ENCODE peak calls at places on chromosomes 12 and 14, in ten cellular contexts. One of them, this sample, is unnamed.

GRCh38 chr12:58888131-58888783 is 32.0 kb downstream of the LRIG3 start:
- DNase-seq in naive thymus-derived CD4-positive, alpha-beta T cell: no peak
- DNase-seq in brain microvascular endothelial cell: peak
- DNase-seq in MM.1S: no peak
- DNase-seq in tibial nerve: no peak
- DNase-seq in A549: no peak
- DNase-seq in GM12878: no peak
- DNase-seq in heart right ventricle: peak
- DNase-seq in ovary: peak
- DNase-seq in kidney: peak
- DNase-seq in this sample: peak

GRCh38 chr12:53096089-53096741 is 1.3 kb upstream of the IGFBP6 start:
- DNase-seq in GM12878: no peak
- DNase-seq in ovary: peak
- DNase-seq in MM.1S: no peak
- DNase-seq in A549: no peak
- DNase-seq in naive thymus-derived CD4-positive, alpha-beta T cell: no peak
- DNase-seq in heart right ventricle: peak
- DNase-seq in tibial nerve: peak
- DNase-seq in brain microvascular endothelial cell: peak
- DNase-seq in kidney: peak
- DNase-seq in this sample: no peak

GRCh38 chr12:7788316-7788689 is 899 bp upstream of the NANOG start:
- DNase-seq in brain microvascular endothelial cell: no peak
- DNase-seq in GM12878: no peak
- DNase-seq in kidney: no peak
- DNase-seq in tibial nerve: no peak
- DNase-seq in A549: no peak
- DNase-seq in naive thymus-derived CD4-positive, alpha-beta T cell: no peak
- DNase-seq in heart right ventricle: no peak
- DNase-seq in ovary: no peak
- DNase-seq in MM.1S: no peak
- DNase-seq in this sample: no peak

GRCh38 chr12:49279706-49280159 is 14.9 kb downstream of the TUBA1C start:
- DNase-seq in GM12878: no peak
- DNase-seq in ovary: no peak
- DNase-seq in brain microvascular endothelial cell: no peak
- DNase-seq in kidney: no peak
- DNase-seq in naive thymus-derived CD4-positive, alpha-beta T cell: no peak
- DNase-seq in heart right ventricle: no peak
- DNase-seq in tibial nerve: no peak
- DNase-seq in A549: no peak
- DNase-seq in MM.1S: no peak
- DNase-seq in this sample: no peak

GRCh38 chr12:98894412-98895085 is 249.5 kb downstream of the APAF1 start:
- DNase-seq in kidney: no peak
- DNase-seq in tibial nerve: no peak
- DNase-seq in A549: no peak
- DNase-seq in GM12878: no peak
- DNase-seq in MM.1S: no peak
- DNase-seq in brain microvascular endothelial cell: no peak
- DNase-seq in naive thymus-derived CD4-positive, alpha-beta T cell: no peak
- DNase-seq in heart right ventricle: no peak
- DNase-seq in ovary: peak
- DNase-seq in this sample: peak

GRCh38 chr14:67846029-67846610 is 26.5 kb downstream of the RAD51B start:
- DNase-seq in tibial nerve: no peak
- DNase-seq in brain microvascular endothelial cell: no peak
- DNase-seq in A549: no peak
- DNase-seq in GM12878: no peak
- DNase-seq in kidney: no peak
- DNase-seq in heart right ventricle: no peak
- DNase-seq in naive thymus-derived CD4-positive, alpha-beta T cell: no peak
- DNase-seq in ovary: no peak
- DNase-seq in MM.1S: no peak
- DNase-seq in this sample: no peak

GRCh38 chr12:45350861-45351260 is 135.0 kb downstream of the ANO6 start:
- DNase-seq in kidney: no peak
- DNase-seq in tibial nerve: no peak
- DNase-seq in MM.1S: no peak
- DNase-seq in A549: no peak
- DNase-seq in ovary: no peak
- DNase-seq in GM12878: no peak
- DNase-seq in heart right ventricle: no peak
- DNase-seq in naive thymus-derived CD4-positive, alpha-beta T cell: no peak
- DNase-seq in brain microvascular endothelial cell: no peak
- DNase-seq in this sample: no peak

GRCh38 chr12:3564861-3565260 is 73.9 kb downstream of the PRMT8 start:
- DNase-seq in tibial nerve: no peak
- DNase-seq in kidney: no peak
- DNase-seq in A549: no peak
- DNase-seq in GM12878: no peak
- DNase-seq in brain microvascular endothelial cell: no peak
- DNase-seq in MM.1S: no peak
- DNase-seq in heart right ventricle: no peak
- DNase-seq in naive thymus-derived CD4-positive, alpha-beta T cell: no peak
- DNase-seq in ovary: no peak
- DNase-seq in this sample: no peak

GRCh38 chr12:104372048-104372720 is 68.6 kb downstream of the EID3 start:
- DNase-seq in naive thymus-derived CD4-positive, alpha-beta T cell: no peak
- DNase-seq in GM12878: no peak
- DNase-seq in tibial nerve: no peak
- DNase-seq in kidney: no peak
- DNase-seq in A549: no peak
- DNase-seq in ovary: no peak
- DNase-seq in MM.1S: no peak
- DNase-seq in brain microvascular endothelial cell: no peak
- DNase-seq in heart right ventricle: no peak
- DNase-seq in this sample: no peak

GRCh38 chr12:43676183-43676813 is 82.3 kb downstream of the PUS7L start:
- DNase-seq in tibial nerve: no peak
- DNase-seq in heart right ventricle: no peak
- DNase-seq in MM.1S: peak
- DNase-seq in A549: peak
- DNase-seq in naive thymus-derived CD4-positive, alpha-beta T cell: no peak
- DNase-seq in GM12878: peak
- DNase-seq in brain microvascular endothelial cell: no peak
- DNase-seq in ovary: no peak
- DNase-seq in kidney: no peak
- DNase-seq in this sample: peak

GRCh38 chr12:110995016-110995415 is 74.6 kb upstream of the MYL2 start:
- DNase-seq in tibial nerve: no peak
- DNase-seq in ovary: no peak
- DNase-seq in heart right ventricle: peak
- DNase-seq in GM12878: no peak
- DNase-seq in brain microvascular endothelial cell: no peak
- DNase-seq in A549: no peak
- DNase-seq in MM.1S: no peak
- DNase-seq in kidney: no peak
- DNase-seq in naive thymus-derived CD4-positive, alpha-beta T cell: no peak
- DNase-seq in this sample: peak

GRCh38 chr12:21882635-21883034 is 58.6 kb downstream of the ABCC9 start:
- DNase-seq in naive thymus-derived CD4-positive, alpha-beta T cell: no peak
- DNase-seq in ovary: peak
- DNase-seq in tibial nerve: no peak
- DNase-seq in brain microvascular endothelial cell: no peak
- DNase-seq in kidney: no peak
- DNase-seq in MM.1S: no peak
- DNase-seq in A549: no peak
- DNase-seq in GM12878: no peak
- DNase-seq in heart right ventricle: no peak
- DNase-seq in this sample: no peak

GRCh38 chr12:124770725-124771124 is 92.9 kb downstream of the SCARB1 start:
- DNase-seq in kidney: no peak
- DNase-seq in ovary: no peak
- DNase-seq in naive thymus-derived CD4-positive, alpha-beta T cell: no peak
- DNase-seq in heart right ventricle: no peak
- DNase-seq in A549: no peak
- DNase-seq in brain microvascular endothelial cell: no peak
- DNase-seq in tibial nerve: no peak
- DNase-seq in MM.1S: no peak
- DNase-seq in GM12878: no peak
- DNase-seq in this sample: no peak

GRCh38 chr14:101729382-101729781 is 32.1 kb upstream of the PPP2R5C start:
- DNase-seq in heart right ventricle: no peak
- DNase-seq in A549: no peak
- DNase-seq in tibial nerve: no peak
- DNase-seq in ovary: no peak
- DNase-seq in GM12878: no peak
- DNase-seq in kidney: no peak
- DNase-seq in brain microvascular endothelial cell: no peak
- DNase-seq in naive thymus-derived CD4-positive, alpha-beta T cell: no peak
- DNase-seq in MM.1S: no peak
- DNase-seq in this sample: no peak

GRCh38 chr12:131915774-131916173 is 13.3 kb upstream of the PUS1 start:
- DNase-seq in naive thymus-derived CD4-positive, alpha-beta T cell: no peak
- DNase-seq in kidney: no peak
- DNase-seq in GM12878: no peak
- DNase-seq in A549: no peak
- DNase-seq in brain microvascular endothelial cell: no peak
- DNase-seq in MM.1S: no peak
- DNase-seq in ovary: no peak
- DNase-seq in tibial nerve: no peak
- DNase-seq in heart right ventricle: no peak
- DNase-seq in this sample: no peak

DNA sequence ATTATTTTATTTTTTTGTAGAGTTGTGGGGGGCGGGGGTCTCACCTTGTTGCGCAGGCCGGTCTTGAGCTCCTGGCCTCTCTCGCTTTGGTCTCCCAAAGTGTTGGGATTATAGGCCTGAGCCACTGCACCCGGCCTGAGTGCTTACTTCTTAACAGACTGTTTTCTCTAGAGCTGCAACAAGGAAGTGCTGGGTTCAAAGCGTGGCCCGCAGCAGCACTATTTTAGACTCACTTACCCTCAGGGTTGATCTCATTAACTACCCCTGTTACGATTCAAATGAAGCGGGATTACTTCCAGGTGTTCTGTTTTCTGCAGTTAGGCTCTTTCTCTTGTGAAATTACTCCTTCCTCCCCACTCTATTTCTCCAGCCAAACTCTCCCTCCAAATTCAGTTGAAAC is 8.7 kb downstream of the A2ML1 start:
- DNase-seq in MM.1S: no peak
- DNase-seq in ovary: no peak
- DNase-seq in GM12878: no peak
- DNase-seq in naive thymus-derived CD4-positive, alpha-beta T cell: no peak
- DNase-seq in A549: no peak
- DNase-seq in kidney: no peak
- DNase-seq in brain microvascular endothelial cell: no peak
- DNase-seq in tibial nerve: no peak
- DNase-seq in heart right ventricle: no peak
- DNase-seq in this sample: no peak
- H3K27ac ChIP-seq in MM.1S: no peak
- H3K27ac ChIP-seq in ovary: no peak
- H3K27ac ChIP-seq in GM12878: no peak
- H3K27ac ChIP-seq in naive thymus-derived CD4-positive, alpha-beta T cell: no peak
- H3K27ac ChIP-seq in A549: no peak
- H3K27ac ChIP-seq in kidney: no peak
- H3K27ac ChIP-seq in brain microvascular endothelial cell: no peak
- H3K27ac ChIP-seq in tibial nerve: peak
- H3K27ac ChIP-seq in heart right ventricle: no peak
- H3K27ac ChIP-seq in this sample: no peak

GRCh38 chr14:100103261-100104005 is 38.2 kb downstream of the EVL start:
- DNase-seq in kidney: peak
- DNase-seq in A549: no peak
- DNase-seq in naive thymus-derived CD4-positive, alpha-beta T cell: no peak
- DNase-seq in heart right ventricle: peak
- DNase-seq in tibial nerve: peak
- DNase-seq in ovary: peak
- DNase-seq in GM12878: no peak
- DNase-seq in brain microvascular endothelial cell: no peak
- DNase-seq in MM.1S: no peak
- DNase-seq in this sample: no peak
- H3K27ac ChIP-seq in kidney: peak
- H3K27ac ChIP-seq in A549: no peak
- H3K27ac ChIP-seq in naive thymus-derived CD4-positive, alpha-beta T cell: peak
- H3K27ac ChIP-seq in heart right ventricle: peak
- H3K27ac ChIP-seq in tibial nerve: no peak
- H3K27ac ChIP-seq in ovary: peak
- H3K27ac ChIP-seq in GM12878: no peak
- H3K27ac ChIP-seq in brain microvascular endothelial cell: peak
- H3K27ac ChIP-seq in MM.1S: no peak
- H3K27ac ChIP-seq in this sample: no peak

GRCh38 chr12:69022674-69023073 is 89.7 kb upstream of the CPM start:
- DNase-seq in heart right ventricle: no peak
- DNase-seq in ovary: no peak
- DNase-seq in naive thymus-derived CD4-positive, alpha-beta T cell: no peak
- DNase-seq in tibial nerve: no peak
- DNase-seq in GM12878: no peak
- DNase-seq in kidney: no peak
- DNase-seq in A549: no peak
- DNase-seq in MM.1S: no peak
- DNase-seq in brain microvascular endothelial cell: no peak
- DNase-seq in this sample: no peak

GRCh38 chr12:69026341-69026740 is 93.4 kb upstream of the CPM start:
- DNase-seq in heart right ventricle: no peak
- DNase-seq in A549: no peak
- DNase-seq in ovary: no peak
- DNase-seq in kidney: no peak
- DNase-seq in brain microvascular endothelial cell: no peak
- DNase-seq in GM12878: no peak
- DNase-seq in tibial nerve: no peak
- DNase-seq in naive thymus-derived CD4-positive, alpha-beta T cell: no peak
- DNase-seq in MM.1S: no peak
- DNase-seq in this sample: no peak

GRCh38 chr12:69024413-69024812 is 91.4 kb upstream of the CPM start:
- DNase-seq in naive thymus-derived CD4-positive, alpha-beta T cell: no peak
- DNase-seq in kidney: peak
- DNase-seq in heart right ventricle: no peak
- DNase-seq in tibial nerve: no peak
- DNase-seq in brain microvascular endothelial cell: no peak
- DNase-seq in GM12878: no peak
- DNase-seq in A549: peak
- DNase-seq in MM.1S: no peak
- DNase-seq in ovary: no peak
- DNase-seq in this sample: no peak

GRCh38 chr12:69023840-69024239 is 90.9 kb upstream of the CPM start:
- DNase-seq in naive thymus-derived CD4-positive, alpha-beta T cell: no peak
- DNase-seq in A549: no peak
- DNase-seq in ovary: no peak
- DNase-seq in tibial nerve: no peak
- DNase-seq in heart right ventricle: no peak
- DNase-seq in kidney: no peak
- DNase-seq in brain microvascular endothelial cell: no peak
- DNase-seq in MM.1S: no peak
- DNase-seq in GM12878: no peak
- DNase-seq in this sample: no peak

GRCh38 chr12:69024907-69025306 is 91.9 kb upstream of the CPM start:
- DNase-seq in A549: no peak
- DNase-seq in kidney: no peak
- DNase-seq in ovary: no peak
- DNase-seq in brain microvascular endothelial cell: no peak
- DNase-seq in naive thymus-derived CD4-positive, alpha-beta T cell: no peak
- DNase-seq in tibial nerve: no peak
- DNase-seq in GM12878: no peak
- DNase-seq in MM.1S: no peak
- DNase-seq in heart right ventricle: no peak
- DNase-seq in this sample: no peak
- H3K27ac ChIP-seq in A549: peak
- H3K27ac ChIP-seq in kidney: peak
- H3K27ac ChIP-seq in ovary: no peak
- H3K27ac ChIP-seq in brain microvascular endothelial cell: no peak
- H3K27ac ChIP-seq in naive thymus-derived CD4-positive, alpha-beta T cell: no peak
- H3K27ac ChIP-seq in tibial nerve: no peak
- H3K27ac ChIP-seq in GM12878: no peak
- H3K27ac ChIP-seq in MM.1S: no peak
- H3K27ac ChIP-seq in heart right ventricle: no peak
- H3K27ac ChIP-seq in this sample: no peak

GRCh38 chr14:62187265-62187664 is 425.0 kb downstream of the SNAPC1 start:
- DNase-seq in MM.1S: no peak
- DNase-seq in ovary: no peak
- DNase-seq in naive thymus-derived CD4-positive, alpha-beta T cell: no peak
- DNase-seq in A549: no peak
- DNase-seq in GM12878: no peak
- DNase-seq in tibial nerve: no peak
- DNase-seq in brain microvascular endothelial cell: no peak
- DNase-seq in heart right ventricle: no peak
- DNase-seq in kidney: no peak
- DNase-seq in this sample: no peak
- H3K27ac ChIP-seq in MM.1S: no peak
- H3K27ac ChIP-seq in ovary: no peak
- H3K27ac ChIP-seq in naive thymus-derived CD4-positive, alpha-beta T cell: no peak
- H3K27ac ChIP-seq in A549: no peak
- H3K27ac ChIP-seq in GM12878: no peak
- H3K27ac ChIP-seq in tibial nerve: no peak
- H3K27ac ChIP-seq in brain microvascular endothelial cell: no peak
- H3K27ac ChIP-seq in heart right ventricle: no peak
- H3K27ac ChIP-seq in kidney: no peak
- H3K27ac ChIP-seq in this sample: no peak